ENCODE peak calls at places on chromosomes 16 and 17, in four cellular contexts. C is Panc1, R is lower lobe of right lung, K is left ventricle myocardium inferior. J is an unnamed sample.
A peak's percentile ranks its signal among the peaks of the same experiment; 100 is the strongest.

GRCh38 chr16:58110590-58111330 is 18.4 kb downstream of the CFAP20 start:
- DNase-seq in C (no peak), R (no peak), K (no peak), J (peak; percentile 63)

GRCh38 chr17:32813021-32813420 is 63.9 kb downstream of the MYO1D start:
- DNase-seq in C (no peak), R (no peak), K (no peak), J (peak; percentile 50)

GRCh38 chr16:10668322-10669045 is 26.2 kb downstream of the TEKT5 start:
- DNase-seq in C (peak; percentile 7), R (no peak), K (no peak), J (no peak)

GRCh38 chr17:50728881-50729765 is 9.7 kb downstream of the LUC7L3 start:
- DNase-seq in C (no peak), R (no peak), K (no peak), J (no peak)

GRCh38 chr17:75041656-75042280 is 5.0 kb downstream of the ATP5PD start:
- DNase-seq in C (no peak), R (no peak), K (no peak), J (no peak)

GRCh38 chr17:1562178-1562643 is 381 bp downstream of the PITPNA start:
- DNase-seq in C (no peak), R (peak; percentile 77), K (peak; percentile 51), J (no peak)

GRCh38 chr16:59591480-59591879 is 857.4 kb upstream of the GOT2 start:
- DNase-seq in C (no peak), R (no peak), K (no peak), J (no peak)

GRCh38 chr16:66728117-66728787 is 23.2 kb downstream of the DYNC1LI2 start:
- DNase-seq in C (no peak), R (no peak), K (no peak), J (no peak)

GRCh38 chr16:27285676-27286196 is 17.2 kb upstream of the NSMCE1 start:
- DNase-seq in C (no peak), R (no peak), K (no peak), J (no peak)

GRCh38 chr17:76700627-76701470 is 9.9 kb downstream of the MXRA7 start:
- DNase-seq in C (no peak), R (no peak), K (peak; percentile 76), J (peak; percentile 55)

GRCh38 chr16:11472410-11472809 is 114.3 kb downstream of the LITAF start:
- DNase-seq in C (no peak), R (no peak), K (no peak), J (no peak)

GRCh38 chr17:27535975-27536374 is 79.7 kb downstream of the KSR1 start:
- DNase-seq in C (no peak), R (no peak), K (no peak), J (no peak)

GRCh38 chr17:60173304-60173807 is 23.6 kb downstream of the CA4 start:
- DNase-seq in C (no peak), R (no peak), K (no peak), J (no peak)

GRCh38 chr16:10003486-10003885 is 178.7 kb downstream of the GRIN2A start:
- DNase-seq in C (no peak), R (no peak), K (no peak), J (no peak)

GRCh38 chr17:31095239-31096105 is 695 bp downstream of the NF1 start:
- DNase-seq in C (no peak), R (peak; percentile 67), K (peak; percentile 41), J (no peak)

GRCh38 chr17:76076765-76077581 is 2.0 kb upstream of the ZACN start:
- DNase-seq in C (no peak), R (no peak), K (no peak), J (no peak)

GRCh38 chr17:48583708-48584582 is 5.8 kb upstream of the HOXB4 start:
- DNase-seq in C (no peak), R (no peak), K (no peak), J (no peak)
- H3K4me1 ChIP-seq in C (peaks cover 76% of the 10 kb centered on the region), R (peaks cover 47% of the 10 kb centered on the region), K (peaks cover 19% of the 10 kb centered on the region), J (no peaks in the 10 kb centered on the region)

GRCh38 chr17:48608494-48608834 is 2.4 kb downstream of the HOXB7 start:
- DNase-seq in C (no peak), R (no peak), K (no peak), J (no peak)

GRCh38 chr17:48609754-48610281 is 999 bp downstream of the HOXB7 start:
- DNase-seq in C (no peak), R (no peak), K (no peak), J (no peak)

GRCh38 chr17:48606892-48607241 is 2.1 kb upstream of the HOXB6 start:
- DNase-seq in C (no peak), R (no peak), K (no peak), J (no peak)

GRCh38 chr17:48610282-48611211 is at the start of gene HOXB7:
- DNase-seq in C (no peak), R (peak; percentile 67), K (peak; percentile 52), J (no peak)

GRCh38 chr17:48608921-48609505 is 1.8 kb downstream of the HOXB7 start:
- DNase-seq in C (no peak), R (no peak), K (no peak), J (no peak)
- H3K27ac ChIP-seq in C (peak overlapping the region; percentile 99), R (no peak overlapping the region), K (no peak overlapping the region), J (no peak overlapping the region)

DNA sequence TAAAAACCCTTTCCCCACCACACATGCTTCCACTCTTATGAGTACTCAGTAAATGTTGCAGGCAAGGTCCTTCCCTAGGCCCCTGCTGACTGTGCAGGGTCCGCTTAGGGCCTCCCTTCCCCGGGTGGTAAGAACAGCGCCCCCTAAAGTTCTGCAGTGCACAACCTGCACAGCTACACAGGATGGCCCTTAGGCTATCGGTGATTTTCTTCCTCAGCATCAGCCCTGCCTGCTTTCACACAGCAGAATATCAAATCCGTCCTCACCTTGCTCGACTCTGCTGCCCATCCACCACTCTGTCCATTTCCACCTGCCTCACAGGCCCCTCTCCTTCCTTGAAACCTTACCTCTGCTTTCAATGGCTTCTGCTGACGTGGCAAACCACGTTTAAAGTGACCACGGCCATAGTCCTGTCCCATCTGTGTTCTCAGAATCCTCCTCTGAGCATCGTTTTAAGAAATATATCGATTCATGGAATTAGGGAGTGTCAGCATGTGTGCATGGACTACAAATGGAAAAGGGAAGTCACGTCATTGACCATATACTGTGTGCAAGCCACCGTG is 51.4 kb upstream of the TMEM132E start:
- DNase-seq in C (no peak), R (no peak), K (no peak), J (no peak)
- TF ChIP-seq CTCF in C (peak; percentile 39), R (no peak), K (no peak), J (peak; percentile 25)

DNA sequence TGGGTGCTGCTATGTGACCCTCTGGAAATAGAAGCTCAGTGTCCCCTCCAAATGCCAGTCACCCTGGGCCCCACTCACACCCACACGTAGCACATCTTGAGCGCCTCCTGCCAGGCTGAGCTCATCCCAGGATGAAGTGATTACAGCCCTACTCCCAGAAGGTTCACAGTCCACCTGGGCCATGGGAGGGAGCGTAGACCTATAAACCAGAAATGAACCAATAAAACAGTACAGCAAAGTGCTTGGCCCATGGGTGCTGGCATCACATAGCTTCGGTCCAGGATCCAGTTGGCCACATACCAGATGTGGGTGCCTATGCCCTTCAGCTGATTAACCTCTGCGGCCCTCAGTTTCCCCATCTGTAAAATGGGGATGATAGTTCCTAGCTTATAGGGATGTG is 2.2 kb upstream of the BICDL2 start:
- DNase-seq in C (no peak), R (no peak), K (no peak), J (no peak)
- H3K4me1 ChIP-seq in C (no peaks in the 10 kb centered on the region), R (peaks cover 11% of the 10 kb centered on the region), K (peaks cover 9% of the 10 kb centered on the region), J (no peaks in the 10 kb centered on the region)

DNA sequence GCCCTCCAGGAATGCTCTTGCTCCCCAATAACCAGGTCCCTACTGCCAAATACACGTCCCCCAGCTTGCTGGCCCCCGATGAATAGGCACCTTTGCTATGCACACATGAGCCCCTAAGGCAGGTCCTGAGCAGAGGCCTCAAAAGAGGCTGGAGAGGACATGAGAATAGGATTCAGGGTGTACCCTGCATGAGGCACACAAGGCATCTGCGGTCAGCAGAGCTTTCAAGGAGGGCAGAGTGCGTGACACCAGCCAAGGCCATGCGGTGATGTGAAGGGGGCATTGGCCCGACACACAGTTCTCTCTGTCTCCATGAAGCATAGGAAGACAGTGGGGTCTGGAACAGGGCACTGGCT is 6.9 kb downstream of the SEZ6L2 start:
- DNase-seq in C (no peak), R (no peak), K (no peak), J (no peak)
- H3K27ac ChIP-seq in C (no peak overlapping the region), R (no peak overlapping the region), K (no peak overlapping the region), J (no peak overlapping the region)

DNA sequence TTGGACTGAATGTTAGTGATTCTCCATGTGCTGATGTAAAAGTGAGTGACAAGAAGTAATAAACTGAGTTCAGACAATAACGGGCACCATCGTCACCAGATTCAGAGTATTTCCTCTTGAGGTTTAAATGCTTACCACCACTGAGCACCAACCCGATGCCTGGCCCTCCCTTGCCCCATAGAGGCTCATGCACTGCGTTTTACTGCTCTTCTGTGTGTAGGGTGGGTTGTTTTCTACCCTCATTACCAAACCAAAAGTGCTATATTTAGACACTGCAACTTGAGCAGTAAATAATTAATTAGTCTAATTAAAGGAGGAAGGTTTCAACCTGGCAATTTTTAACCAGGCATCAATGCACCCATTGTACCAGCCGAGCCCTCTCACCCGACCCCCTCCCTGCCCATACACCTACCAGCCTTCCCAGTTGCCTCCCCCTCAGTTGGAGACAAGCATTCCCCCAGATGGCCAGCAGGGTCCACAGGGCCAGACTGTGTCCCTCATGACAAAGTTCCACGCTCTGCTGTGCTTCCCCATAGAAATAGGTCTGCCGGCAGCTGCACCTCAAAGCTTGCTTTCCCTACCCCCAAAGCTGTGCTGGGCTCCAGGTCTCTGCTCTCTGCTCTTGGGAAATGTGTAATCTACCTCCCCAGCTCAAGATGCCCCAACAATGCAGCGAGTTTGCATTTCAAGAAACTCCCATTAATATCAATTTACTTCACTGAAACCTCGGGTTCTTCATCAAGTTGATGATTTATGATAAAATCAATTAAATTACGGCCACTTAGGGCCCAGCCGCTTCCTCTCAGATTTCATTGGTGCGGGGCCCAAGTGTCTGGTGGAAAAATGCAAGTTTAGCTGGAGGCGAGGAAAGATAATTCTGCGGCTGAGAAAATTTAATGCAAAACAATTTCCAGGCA is 16.0 kb downstream of the HOXB4 start:
- DNase-seq in C (no peak), R (no peak), K (no peak), J (no peak)
- TF ChIP-seq CTCF in C (peak; percentile 66), R (peak; percentile 7), K (peak; percentile 8), J (no peak)

DNA sequence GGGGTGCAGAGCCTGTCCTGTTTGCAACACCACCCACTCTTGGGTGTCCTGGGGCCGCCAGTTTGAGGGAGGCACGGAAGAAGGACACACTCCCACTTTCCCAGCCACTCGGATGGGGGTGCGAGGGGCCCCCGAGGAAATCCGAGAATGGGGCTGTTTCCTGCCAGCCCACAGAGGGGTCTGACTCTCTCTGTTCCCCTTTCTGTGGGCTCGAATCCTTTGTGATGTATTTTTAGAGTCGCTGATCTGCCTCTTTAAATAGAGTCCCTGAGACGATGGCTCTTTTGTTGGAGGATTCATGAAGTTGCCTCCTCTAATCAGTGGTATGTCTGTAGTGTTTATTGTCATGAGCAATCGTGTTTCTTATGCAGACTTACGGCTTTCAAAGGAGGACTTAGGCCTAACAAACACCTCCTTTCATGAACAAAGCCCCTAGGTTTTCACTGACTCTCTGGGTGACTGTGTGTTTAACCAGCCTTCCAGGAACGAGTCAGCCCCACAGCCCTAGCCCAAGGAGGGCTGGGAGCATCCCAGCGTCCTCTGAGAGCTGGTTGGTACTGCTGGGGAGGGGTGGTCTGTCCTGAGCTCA is 29.1 kb downstream of the CIBAR2 start:
- DNase-seq in C (no peak), R (no peak), K (no peak), J (no peak)
- H3K4me1 ChIP-seq in C (no peaks in the 10 kb centered on the region), R (peaks cover 16% of the 10 kb centered on the region), K (peaks cover 18% of the 10 kb centered on the region), J (no peaks in the 10 kb centered on the region)

GRCh38 chr17:68257924-68258323 is 10.1 kb downstream of the AMZ2 start:
- DNase-seq in C (no peak), R (no peak), K (no peak), J (no peak)
- H3K27ac ChIP-seq in C (no peak overlapping the region), R (peak overlapping the region; percentile 83), K (no peak overlapping the region), J (no peak overlapping the region)